ENCODE peak calls at places on chromosomes 2 and 18, in ten cellular contexts. One of them, this sample, is unnamed.

GRCh38 chr2:236250909-236251579 is 13.2 kb downstream of the ASB18 start:
- DNase-seq in upper lobe of right lung: no peak
- DNase-seq in psoas muscle: no peak
- DNase-seq in NT2/D1: no peak
- DNase-seq in K562: no peak
- DNase-seq in uterus: no peak
- DNase-seq in heart right ventricle: peak; percentile 26
- DNase-seq in tibial nerve: no peak
- DNase-seq in cardiac fibroblast: no peak
- DNase-seq in brain microvascular endothelial cell: no peak
- DNase-seq in this sample: no peak

GRCh38 chr2:239386001-239386670 is 14.7 kb downstream of the HDAC4 start:
- DNase-seq in brain microvascular endothelial cell: no peak
- DNase-seq in K562: no peak
- DNase-seq in NT2/D1: no peak
- DNase-seq in upper lobe of right lung: no peak
- DNase-seq in cardiac fibroblast: no peak
- DNase-seq in tibial nerve: no peak
- DNase-seq in uterus: no peak
- DNase-seq in heart right ventricle: no peak
- DNase-seq in psoas muscle: no peak
- DNase-seq in this sample: no peak

GRCh38 chr18:74142251-74142650 is 5.4 kb downstream of the FBXO15 start:
- DNase-seq in upper lobe of right lung: no peak
- DNase-seq in uterus: no peak
- DNase-seq in psoas muscle: no peak
- DNase-seq in cardiac fibroblast: no peak
- DNase-seq in NT2/D1: no peak
- DNase-seq in heart right ventricle: no peak
- DNase-seq in K562: no peak
- DNase-seq in brain microvascular endothelial cell: no peak
- DNase-seq in tibial nerve: no peak
- DNase-seq in this sample: no peak

GRCh38 chr2:46471-47345 is at the start of gene FAM110C:
- DNase-seq in NT2/D1: peak; percentile 8
- DNase-seq in upper lobe of right lung: peak; percentile 93
- DNase-seq in cardiac fibroblast: peak; percentile 46
- DNase-seq in uterus: peak; percentile 63
- DNase-seq in heart right ventricle: peak; percentile 26
- DNase-seq in psoas muscle: no peak
- DNase-seq in brain microvascular endothelial cell: peak; percentile 5
- DNase-seq in K562: no peak
- DNase-seq in tibial nerve: no peak
- DNase-seq in this sample: peak; percentile 89

GRCh38 chr2:231185886-231186285 is 12.5 kb upstream of the ARMC9 start:
- DNase-seq in brain microvascular endothelial cell: no peak
- DNase-seq in K562: no peak
- DNase-seq in upper lobe of right lung: no peak
- DNase-seq in tibial nerve: no peak
- DNase-seq in uterus: no peak
- DNase-seq in cardiac fibroblast: no peak
- DNase-seq in psoas muscle: no peak
- DNase-seq in NT2/D1: no peak
- DNase-seq in heart right ventricle: no peak
- DNase-seq in this sample: no peak

GRCh38 chr2:241968417-241968816 is 98.9 kb downstream of the RTP5 start:
- DNase-seq in upper lobe of right lung: no peak
- DNase-seq in brain microvascular endothelial cell: no peak
- DNase-seq in uterus: no peak
- DNase-seq in psoas muscle: no peak
- DNase-seq in heart right ventricle: no peak
- DNase-seq in NT2/D1: no peak
- DNase-seq in K562: no peak
- DNase-seq in tibial nerve: no peak
- DNase-seq in cardiac fibroblast: no peak
- DNase-seq in this sample: no peak

GRCh38 chr18:35024965-35025364 is 16.2 kb upstream of the MAPRE2 start:
- DNase-seq in psoas muscle: peak; percentile 68
- DNase-seq in NT2/D1: no peak
- DNase-seq in tibial nerve: peak; percentile 86
- DNase-seq in uterus: peak; percentile 88
- DNase-seq in upper lobe of right lung: no peak
- DNase-seq in K562: no peak
- DNase-seq in heart right ventricle: peak; percentile 89
- DNase-seq in cardiac fibroblast: peak; percentile 91
- DNase-seq in brain microvascular endothelial cell: peak; percentile 34
- DNase-seq in this sample: peak; percentile 90

GRCh38 chr2:134399096-134399495 is 145.2 kb downstream of the MGAT5 start:
- DNase-seq in uterus: no peak
- DNase-seq in NT2/D1: no peak
- DNase-seq in upper lobe of right lung: no peak
- DNase-seq in tibial nerve: no peak
- DNase-seq in psoas muscle: no peak
- DNase-seq in heart right ventricle: no peak
- DNase-seq in cardiac fibroblast: peak; percentile 43
- DNase-seq in K562: no peak
- DNase-seq in brain microvascular endothelial cell: peak; percentile 16
- DNase-seq in this sample: no peak

DNA sequence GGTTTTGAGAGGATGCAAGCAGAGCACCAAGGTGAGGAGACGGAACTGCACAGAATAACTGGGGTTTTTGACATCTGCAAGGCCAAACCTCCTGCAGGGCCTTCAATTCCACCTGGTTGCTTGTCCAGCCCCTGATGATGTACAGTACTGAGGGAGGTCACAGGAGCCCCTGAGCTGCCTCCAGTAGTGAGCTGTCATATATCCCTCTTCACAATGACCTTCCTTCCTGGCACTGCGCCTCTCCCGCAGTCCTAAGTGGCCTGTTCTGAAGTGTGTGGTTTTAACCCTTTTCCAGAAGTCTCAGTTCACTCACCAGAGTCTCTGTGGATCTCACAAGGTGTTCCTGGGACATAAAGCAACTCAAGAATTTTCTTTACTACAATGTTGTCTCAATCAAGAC is 45.3 kb downstream of the LRRTM1 start:
- DNase-seq in K562: no peak
- DNase-seq in heart right ventricle: no peak
- DNase-seq in uterus: no peak
- DNase-seq in upper lobe of right lung: no peak
- DNase-seq in cardiac fibroblast: no peak
- DNase-seq in NT2/D1: no peak
- DNase-seq in psoas muscle: no peak
- DNase-seq in tibial nerve: no peak
- DNase-seq in brain microvascular endothelial cell: no peak
- DNase-seq in this sample: no peak
- H3K4me3 ChIP-seq in K562: no peak overlapping the region
- H3K4me3 ChIP-seq in heart right ventricle: no peak overlapping the region
- H3K4me3 ChIP-seq in uterus: no peak overlapping the region
- H3K4me3 ChIP-seq in upper lobe of right lung: no peak overlapping the region
- H3K4me3 ChIP-seq in cardiac fibroblast: no peak overlapping the region
- H3K4me3 ChIP-seq in NT2/D1: no peak overlapping the region
- H3K4me3 ChIP-seq in psoas muscle: no peak overlapping the region
- H3K4me3 ChIP-seq in tibial nerve: no peak overlapping the region
- H3K4me3 ChIP-seq in brain microvascular endothelial cell: no peak overlapping the region
- H3K4me3 ChIP-seq in this sample: no peak overlapping the region

GRCh38 chr2:191178806-191179514 is 28.2 kb upstream of the STAT4 start:
- DNase-seq in upper lobe of right lung: no peak
- DNase-seq in brain microvascular endothelial cell: no peak
- DNase-seq in tibial nerve: peak; percentile 87
- DNase-seq in uterus: no peak
- DNase-seq in psoas muscle: peak; percentile 83
- DNase-seq in cardiac fibroblast: peak; percentile 98
- DNase-seq in K562: no peak
- DNase-seq in NT2/D1: no peak
- DNase-seq in heart right ventricle: peak; percentile 30
- DNase-seq in this sample: no peak

GRCh38 chr2:191178066-191178701 is 27.4 kb upstream of the STAT4 start:
- DNase-seq in heart right ventricle: no peak
- DNase-seq in upper lobe of right lung: no peak
- DNase-seq in uterus: no peak
- DNase-seq in psoas muscle: no peak
- DNase-seq in NT2/D1: no peak
- DNase-seq in brain microvascular endothelial cell: no peak
- DNase-seq in tibial nerve: no peak
- DNase-seq in K562: no peak
- DNase-seq in cardiac fibroblast: no peak
- DNase-seq in this sample: no peak

GRCh38 chr2:191176305-191176704 is 25.5 kb upstream of the STAT4 start:
- DNase-seq in NT2/D1: no peak
- DNase-seq in K562: no peak
- DNase-seq in heart right ventricle: no peak
- DNase-seq in uterus: no peak
- DNase-seq in upper lobe of right lung: no peak
- DNase-seq in cardiac fibroblast: no peak
- DNase-seq in psoas muscle: no peak
- DNase-seq in brain microvascular endothelial cell: no peak
- DNase-seq in tibial nerve: no peak
- DNase-seq in this sample: no peak

GRCh38 chr2:191174539-191174938 is 23.7 kb upstream of the STAT4 start:
- DNase-seq in K562: no peak
- DNase-seq in heart right ventricle: no peak
- DNase-seq in upper lobe of right lung: no peak
- DNase-seq in tibial nerve: no peak
- DNase-seq in psoas muscle: no peak
- DNase-seq in uterus: no peak
- DNase-seq in cardiac fibroblast: no peak
- DNase-seq in brain microvascular endothelial cell: no peak
- DNase-seq in NT2/D1: no peak
- DNase-seq in this sample: no peak

GRCh38 chr2:191176801-191177438 is 26.1 kb upstream of the STAT4 start:
- DNase-seq in psoas muscle: no peak
- DNase-seq in upper lobe of right lung: no peak
- DNase-seq in cardiac fibroblast: no peak
- DNase-seq in NT2/D1: no peak
- DNase-seq in K562: no peak
- DNase-seq in tibial nerve: no peak
- DNase-seq in brain microvascular endothelial cell: no peak
- DNase-seq in heart right ventricle: no peak
- DNase-seq in uterus: no peak
- DNase-seq in this sample: no peak
- H3K4me3 ChIP-seq in psoas muscle: no peak overlapping the region
- H3K4me3 ChIP-seq in upper lobe of right lung: no peak overlapping the region
- H3K4me3 ChIP-seq in cardiac fibroblast: no peak overlapping the region
- H3K4me3 ChIP-seq in NT2/D1: no peak overlapping the region
- H3K4me3 ChIP-seq in K562: no peak overlapping the region
- H3K4me3 ChIP-seq in tibial nerve: no peak overlapping the region
- H3K4me3 ChIP-seq in brain microvascular endothelial cell: no peak overlapping the region
- H3K4me3 ChIP-seq in heart right ventricle: no peak overlapping the region
- H3K4me3 ChIP-seq in uterus: no peak overlapping the region
- H3K4me3 ChIP-seq in this sample: no peak overlapping the region

GRCh38 chr18:54116541-54117257 is 107.8 kb downstream of the MBD2 start:
- DNase-seq in tibial nerve: no peak
- DNase-seq in brain microvascular endothelial cell: no peak
- DNase-seq in psoas muscle: no peak
- DNase-seq in K562: no peak
- DNase-seq in heart right ventricle: no peak
- DNase-seq in uterus: no peak
- DNase-seq in cardiac fibroblast: peak; percentile 20
- DNase-seq in upper lobe of right lung: no peak
- DNase-seq in NT2/D1: no peak
- DNase-seq in this sample: no peak

GRCh38 chr18:54117853-54118773 is 106.4 kb downstream of the MBD2 start:
- DNase-seq in brain microvascular endothelial cell: no peak
- DNase-seq in K562: no peak
- DNase-seq in tibial nerve: no peak
- DNase-seq in psoas muscle: no peak
- DNase-seq in cardiac fibroblast: peak; percentile 31
- DNase-seq in heart right ventricle: no peak
- DNase-seq in upper lobe of right lung: no peak
- DNase-seq in uterus: no peak
- DNase-seq in NT2/D1: no peak
- DNase-seq in this sample: no peak

GRCh38 chr18:54125429-54125828 is 99.0 kb downstream of the MBD2 start:
- DNase-seq in psoas muscle: no peak
- DNase-seq in cardiac fibroblast: no peak
- DNase-seq in brain microvascular endothelial cell: no peak
- DNase-seq in tibial nerve: no peak
- DNase-seq in NT2/D1: no peak
- DNase-seq in K562: no peak
- DNase-seq in heart right ventricle: no peak
- DNase-seq in uterus: no peak
- DNase-seq in upper lobe of right lung: no peak
- DNase-seq in this sample: no peak

DNA sequence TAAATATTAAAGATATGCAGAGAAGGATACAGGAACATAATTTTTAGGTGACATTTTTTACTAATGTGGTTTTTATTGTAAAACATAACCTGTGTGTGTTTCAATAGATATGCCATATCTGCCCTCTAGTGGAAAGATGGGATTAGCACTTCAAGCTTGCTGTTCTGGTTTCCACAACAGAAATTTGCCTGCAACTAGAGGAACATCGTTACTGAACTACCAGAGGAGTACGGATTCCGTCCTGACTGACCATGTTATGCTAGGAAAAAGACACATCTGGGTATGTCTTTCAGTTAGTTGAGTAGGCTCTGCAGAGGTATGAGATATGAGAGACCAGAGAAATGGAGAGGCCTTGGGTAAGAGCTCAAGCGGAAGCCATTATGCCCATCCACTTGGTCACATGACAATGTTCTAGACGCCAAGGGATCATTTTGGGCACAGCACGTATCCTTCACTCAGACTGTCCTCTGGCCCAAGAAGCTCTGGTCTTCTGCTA is 104.9 kb downstream of the MBD2 start:
- DNase-seq in heart right ventricle: peak; percentile 5
- DNase-seq in uterus: no peak
- DNase-seq in K562: peak; percentile 44
- DNase-seq in upper lobe of right lung: no peak
- DNase-seq in tibial nerve: peak; percentile 61
- DNase-seq in cardiac fibroblast: peak; percentile 79
- DNase-seq in NT2/D1: peak; percentile 39
- DNase-seq in psoas muscle: no peak
- DNase-seq in brain microvascular endothelial cell: peak; percentile 69
- DNase-seq in this sample: no peak
- H3K4me3 ChIP-seq in heart right ventricle: no peak overlapping the region
- H3K4me3 ChIP-seq in uterus: no peak overlapping the region
- H3K4me3 ChIP-seq in K562: no peak overlapping the region
- H3K4me3 ChIP-seq in upper lobe of right lung: peak overlapping the region; percentile 18
- H3K4me3 ChIP-seq in tibial nerve: no peak overlapping the region
- H3K4me3 ChIP-seq in cardiac fibroblast: no peak overlapping the region
- H3K4me3 ChIP-seq in NT2/D1: no peak overlapping the region
- H3K4me3 ChIP-seq in psoas muscle: no peak overlapping the region
- H3K4me3 ChIP-seq in brain microvascular endothelial cell: peak overlapping the region; percentile 30
- H3K4me3 ChIP-seq in this sample: no peak overlapping the region

DNA sequence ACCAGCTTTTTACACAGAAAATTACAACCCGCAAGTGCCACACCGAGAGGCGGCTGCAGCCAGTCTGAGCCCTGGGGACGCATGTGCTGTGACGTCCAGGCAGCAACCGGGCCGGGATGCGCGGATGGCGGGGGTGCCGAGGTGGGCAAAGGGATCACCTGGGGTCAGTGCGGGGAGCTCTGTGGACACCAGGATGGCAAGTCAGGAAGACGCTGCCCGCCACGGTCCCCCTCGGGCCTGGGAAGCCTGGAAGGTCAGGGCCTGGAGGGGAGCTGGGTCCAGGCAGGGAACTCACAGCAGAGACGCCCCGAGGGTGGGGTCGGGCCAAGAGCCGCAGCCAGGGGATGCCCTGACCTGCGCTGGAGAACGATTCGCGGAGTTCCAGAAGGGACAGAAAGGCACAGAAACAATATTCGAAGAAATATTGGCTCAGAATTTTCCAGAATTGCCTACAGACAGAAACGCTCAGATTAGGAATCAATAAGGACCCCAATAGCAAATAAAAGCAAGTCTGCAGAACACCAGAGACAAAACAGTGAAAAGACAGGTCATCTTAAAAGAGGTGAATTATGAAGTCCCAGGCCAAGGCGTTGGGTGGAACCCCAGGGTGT is 11.7 kb upstream of the KIF1A start:
- DNase-seq in NT2/D1: no peak
- DNase-seq in heart right ventricle: no peak
- DNase-seq in K562: no peak
- DNase-seq in upper lobe of right lung: no peak
- DNase-seq in uterus: no peak
- DNase-seq in psoas muscle: no peak
- DNase-seq in tibial nerve: no peak
- DNase-seq in brain microvascular endothelial cell: no peak
- DNase-seq in cardiac fibroblast: no peak
- DNase-seq in this sample: no peak
- H3K4me3 ChIP-seq in NT2/D1: peak overlapping the region; percentile 46
- H3K4me3 ChIP-seq in heart right ventricle: no peak overlapping the region
- H3K4me3 ChIP-seq in K562: no peak overlapping the region
- H3K4me3 ChIP-seq in upper lobe of right lung: peak overlapping the region; percentile 14
- H3K4me3 ChIP-seq in uterus: no peak overlapping the region
- H3K4me3 ChIP-seq in psoas muscle: peak overlapping the region; percentile 42
- H3K4me3 ChIP-seq in tibial nerve: peak overlapping the region; percentile 17
- H3K4me3 ChIP-seq in brain microvascular endothelial cell: peak overlapping the region; percentile 9
- H3K4me3 ChIP-seq in cardiac fibroblast: peak overlapping the region; percentile 14
- H3K4me3 ChIP-seq in this sample: peak overlapping the region; percentile 39

This sample was measured in ascending aorta.